ENCODE peak calls at places on chromosome X, in four cellular contexts. One of them, this sample, is unnamed.

GRCh38 chrX:40154229-40154852 is 56.6 kb upstream of the BCOR start:
- DNase-seq in H1: peak
- DNase-seq in HepG2: peak
- DNase-seq in GM12878: no peak
- DNase-seq in this sample: no peak

GRCh38 chrX:13721819-13722527 is 12.4 kb downstream of the TRAPPC2 start:
- DNase-seq in H1: no peak
- DNase-seq in GM12878: no peak
- DNase-seq in HepG2: no peak
- DNase-seq in this sample: no peak

GRCh38 chrX:83022020-83022419 is 486.1 kb upstream of the POU3F4 start:
- DNase-seq in GM12878: no peak
- DNase-seq in H1: no peak
- DNase-seq in HepG2: no peak
- DNase-seq in this sample: no peak

GRCh38 chrX:8244301-8244700 is 73.2 kb upstream of the VCX2 start:
- DNase-seq in HepG2: no peak
- DNase-seq in H1: no peak
- DNase-seq in GM12878: no peak
- DNase-seq in this sample: no peak

GRCh38 chrX:13151806-13152510 is 107.5 kb upstream of the FAM9C start:
- DNase-seq in H1: no peak
- DNase-seq in GM12878: no peak
- DNase-seq in HepG2: no peak
- DNase-seq in this sample: no peak

GRCh38 chrX:128518508-128518907 is 466.3 kb upstream of the ACTRT1 start:
- DNase-seq in HepG2: peak
- DNase-seq in GM12878: no peak
- DNase-seq in H1: no peak
- DNase-seq in this sample: peak

GRCh38 chrX:131729295-131729694 is 185.4 kb downstream of the OR13H1 start:
- DNase-seq in GM12878: peak
- DNase-seq in HepG2: no peak
- DNase-seq in H1: no peak
- DNase-seq in this sample: no peak

GRCh38 chrX:103687073-103687695 is 685 bp upstream of the MORF4L2 start:
- DNase-seq in GM12878: no peak
- DNase-seq in H1: peak
- DNase-seq in HepG2: no peak
- DNase-seq in this sample: no peak

GRCh38 chrX:10110984-10111363 is 45.8 kb upstream of the CLCN4 start:
- DNase-seq in H1: no peak
- DNase-seq in HepG2: no peak
- DNase-seq in GM12878: peak
- DNase-seq in this sample: no peak

GRCh38 chrX:70762285-70762684 is 146.2 kb downstream of the TEX11 start:
- DNase-seq in HepG2: no peak
- DNase-seq in H1: no peak
- DNase-seq in GM12878: no peak
- DNase-seq in this sample: peak

GRCh38 chrX:68789966-68790365 is 38.9 kb upstream of the EFNB1 start:
- DNase-seq in GM12878: no peak
- DNase-seq in H1: no peak
- DNase-seq in HepG2: no peak
- DNase-seq in this sample: no peak

GRCh38 chrX:18855919-18856644 is 127.8 kb downstream of the PHKA2 start:
- DNase-seq in HepG2: no peak
- DNase-seq in GM12878: peak
- DNase-seq in H1: no peak
- DNase-seq in this sample: no peak

GRCh38 chrX:150352114-150352513 is 11.0 kb upstream of the MAMLD1 start:
- DNase-seq in GM12878: no peak
- DNase-seq in HepG2: no peak
- DNase-seq in H1: no peak
- DNase-seq in this sample: no peak

GRCh38 chrX:19893722-19894121 is 6.3 kb upstream of the SH3KBP1 start:
- DNase-seq in H1: no peak
- DNase-seq in GM12878: no peak
- DNase-seq in HepG2: peak
- DNase-seq in this sample: no peak

GRCh38 chrX:78643874-78644273 is 15.3 kb downstream of the RTL3 start:
- DNase-seq in H1: no peak
- DNase-seq in GM12878: no peak
- DNase-seq in HepG2: no peak
- DNase-seq in this sample: no peak

GRCh38 chrX:12865359-12865758 is 1.5 kb upstream of the TLR7 start:
- DNase-seq in HepG2: no peak
- DNase-seq in GM12878: no peak
- DNase-seq in H1: no peak
- DNase-seq in this sample: no peak

GRCh38 chrX:155896512-155896911 is 15.4 kb downstream of the VAMP7 start:
- DNase-seq in HepG2: no peak
- DNase-seq in GM12878: no peak
- DNase-seq in H1: no peak
- DNase-seq in this sample: no peak

GRCh38 chrX:112687189-112687691 is 7.5 kb upstream of the LHFPL1 start:
- DNase-seq in H1: no peak
- DNase-seq in HepG2: no peak
- DNase-seq in GM12878: no peak
- DNase-seq in this sample: no peak

GRCh38 chrX:104282326-104282725 is 27.6 kb upstream of the ESX1 start:
- DNase-seq in HepG2: no peak
- DNase-seq in H1: no peak
- DNase-seq in GM12878: no peak
- DNase-seq in this sample: no peak

GRCh38 chrX:47202316-47202715 is 8.7 kb downstream of the UBA1 start:
- DNase-seq in GM12878: no peak
- DNase-seq in H1: no peak
- DNase-seq in HepG2: no peak
- DNase-seq in this sample: no peak

GRCh38 chrX:39957816-39958561 is 139.8 kb downstream of the BCOR start:
- DNase-seq in H1: no peak
- DNase-seq in HepG2: no peak
- DNase-seq in GM12878: no peak
- DNase-seq in this sample: no peak

DNA sequence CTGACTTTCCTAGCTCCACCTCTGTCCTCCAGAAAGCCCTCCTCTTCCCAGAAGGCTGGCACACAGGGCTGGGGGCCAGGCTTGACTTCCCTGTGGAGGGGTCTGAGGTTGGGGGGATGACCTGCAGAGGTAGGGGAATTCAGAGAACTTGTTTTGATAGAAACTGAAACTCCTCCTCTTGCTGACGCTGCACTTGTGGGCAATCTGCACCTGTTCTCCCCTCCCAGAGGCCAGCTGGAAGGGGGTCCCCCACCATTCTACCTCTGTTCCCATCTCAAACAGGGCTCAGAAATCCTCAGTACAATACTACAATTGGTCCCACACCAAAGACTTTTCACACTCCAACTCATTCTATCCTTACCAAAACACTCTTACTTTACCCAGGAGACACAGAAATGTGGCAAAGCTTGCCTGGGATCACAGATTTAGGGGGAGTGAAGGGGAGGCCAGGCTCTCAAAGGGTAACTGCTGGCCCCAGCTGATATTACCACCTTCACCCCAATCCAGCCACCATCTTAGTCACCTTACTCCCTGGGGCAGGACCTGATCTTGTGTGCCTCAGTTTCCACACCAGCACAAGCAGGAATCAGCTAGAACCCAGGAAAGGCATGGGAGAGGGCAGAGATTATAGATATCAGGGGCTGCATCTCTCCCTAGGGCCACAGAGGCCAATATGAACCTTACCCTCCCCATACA is 18.5 kb downstream of the OTUD5 start:
- DNase-seq in GM12878: peak
- DNase-seq in HepG2: no peak
- DNase-seq in H1: no peak
- DNase-seq in this sample: no peak
- TF ChIP-seq SUZ12 in GM12878: no peak
- TF ChIP-seq SUZ12 in HepG2: no peak
- TF ChIP-seq SUZ12 in H1: no peak
- TF ChIP-seq SUZ12 in this sample: no peak

GRCh38 chrX:15206306-15206705 is 63.6 kb downstream of the ASB9 start:
- DNase-seq in GM12878: no peak
- DNase-seq in HepG2: no peak
- DNase-seq in H1: no peak
- DNase-seq in this sample: no peak
- TF ChIP-seq YY1 in GM12878: no peak
- TF ChIP-seq YY1 in HepG2: no peak
- TF ChIP-seq YY1 in H1: no peak
- TF ChIP-seq YY1 in this sample: no peak

GRCh38 chrX:16033336-16033735 is 90.0 kb upstream of the GRPR start:
- DNase-seq in HepG2: no peak
- DNase-seq in GM12878: no peak
- DNase-seq in H1: no peak
- DNase-seq in this sample: no peak
- TF ChIP-seq SUZ12 in HepG2: no peak
- TF ChIP-seq SUZ12 in GM12878: no peak
- TF ChIP-seq SUZ12 in H1: no peak
- TF ChIP-seq SUZ12 in this sample: no peak

GRCh38 chrX:129961180-129962083 is 21.0 kb upstream of the BCORL1 start:
- DNase-seq in H1: peak
- DNase-seq in HepG2: peak
- DNase-seq in GM12878: peak
- DNase-seq in this sample: no peak
- TF ChIP-seq YY1 in H1: no peak
- TF ChIP-seq YY1 in HepG2: no peak
- TF ChIP-seq YY1 in GM12878: peak
- TF ChIP-seq YY1 in this sample: no peak